ENCODE peak calls at places on chromosomes 12 and 14, in eight cellular contexts. P, Q, S, U, I, N, L and C are unnamed samples.

GRCh38 chr14:104677506-104678332 is 11.7 kb upstream of the INF2 start:
- DNase-seq in S (peak; percentile 85), U (peak; percentile 72), I (peak; percentile 79), L (peak; percentile 42), N (peak; percentile 91), Q (peak; percentile 79), P (peak; percentile 92), C (no peak)

GRCh38 chr12:68536885-68537284 is 73.8 kb upstream of the RAP1B start:
- DNase-seq in P (no peak), I (no peak), S (no peak), U (no peak), L (no peak), N (no peak), Q (no peak), C (no peak)

GRCh38 chr12:28173440-28173839 is 16.8 kb upstream of the CCDC91 start:
- DNase-seq in L (no peak), U (no peak), Q (no peak), S (no peak), N (no peak), P (no peak), I (no peak), C (no peak)

GRCh38 chr14:93103392-93104080 is 12.2 kb downstream of the ITPK1 start:
- DNase-seq in I (peak; percentile 60), Q (no peak), S (peak; percentile 26), L (peak; percentile 65), N (no peak), P (peak; percentile 88), U (no peak), C (no peak)

GRCh38 chr12:47819902-47820630 is at the start of gene HDAC7:
- DNase-seq in S (peak; percentile 85), Q (peak; percentile 93), P (peak; percentile 95), I (peak; percentile 71), L (peak; percentile 44), N (peak; percentile 38), U (peak; percentile 66), C (no peak)

GRCh38 chr12:103780992-103781391 is 60.0 kb downstream of the NT5DC3 start:
- DNase-seq in Q (no peak), I (no peak), L (no peak), U (no peak), N (peak; percentile 64), P (no peak), S (no peak), C (no peak)

GRCh38 chr12:115320451-115320850 is 636.5 kb upstream of the TBX3 start:
- DNase-seq in I (no peak), N (no peak), L (no peak), P (no peak), U (no peak), S (no peak), Q (no peak), C (no peak)

GRCh38 chr12:2286461-2287131 is 233.8 kb downstream of the CACNA1C start:
- DNase-seq in I (no peak), S (no peak), U (no peak), P (peak; percentile 69), N (no peak), Q (no peak), L (no peak), C (no peak)

GRCh38 chr12:102954143-102954542 is 3.3 kb upstream of the ASCL1 start:
- DNase-seq in L (peak; percentile 71), Q (no peak), N (no peak), U (no peak), P (no peak), S (no peak), I (no peak), C (no peak)

GRCh38 chr14:29016050-29016900 is 249.7 kb downstream of the FOXG1 start:
- DNase-seq in S (peak; percentile 57), L (no peak), N (peak; percentile 31), U (no peak), I (no peak), Q (no peak), P (no peak), C (peak; percentile 30)